ENCODE peak calls at places on chromosome 1, in six cellular contexts. I is right lobe of liver, Z is fibroblast of lung, S is coronary artery, M is stomach, P is left ventricle myocardium inferior. A is an unnamed sample.

GRCh38 chr1:165635329-165635728 is 4.3 kb downstream of the MGST3 start:
- DNase-seq in S (no peak), Z (no peak), P (no peak), I (no peak), M (no peak), A (no peak)

GRCh38 chr1:82086739-82087138 is 286.0 kb downstream of the ADGRL2 start:
- DNase-seq in Z (no peak), S (no peak), I (no peak), M (no peak), P (no peak), A (no peak)

GRCh38 chr1:200487650-200488049 is 77.8 kb upstream of the ZNF281 start:
- DNase-seq in S (no peak), M (no peak), Z (peak), I (no peak), P (no peak), A (no peak)

GRCh38 chr1:54471588-54471987 is 65.4 kb upstream of the SSBP3 start:
- DNase-seq in M (no peak), S (no peak), I (no peak), Z (no peak), P (no peak), A (no peak)

GRCh38 chr1:14760780-14761179 is 162.3 kb downstream of the KAZN start:
- DNase-seq in S (no peak), P (no peak), M (no peak), I (no peak), Z (no peak), A (no peak)

GRCh38 chr1:221510793-221511503 is 230.9 kb downstream of the DUSP10 start:
- DNase-seq in S (no peak), P (no peak), M (no peak), Z (no peak), I (no peak), A (no peak)

GRCh38 chr1:16119504-16119903 is 36.4 kb downstream of the EPHA2 start:
- DNase-seq in P (no peak), S (no peak), I (no peak), Z (no peak), M (no peak), A (no peak)

GRCh38 chr1:53899206-53899628 is 5.2 kb downstream of the DIO1 start:
- DNase-seq in P (peak), M (peak), Z (peak), S (no peak), I (peak), A (peak)

DNA sequence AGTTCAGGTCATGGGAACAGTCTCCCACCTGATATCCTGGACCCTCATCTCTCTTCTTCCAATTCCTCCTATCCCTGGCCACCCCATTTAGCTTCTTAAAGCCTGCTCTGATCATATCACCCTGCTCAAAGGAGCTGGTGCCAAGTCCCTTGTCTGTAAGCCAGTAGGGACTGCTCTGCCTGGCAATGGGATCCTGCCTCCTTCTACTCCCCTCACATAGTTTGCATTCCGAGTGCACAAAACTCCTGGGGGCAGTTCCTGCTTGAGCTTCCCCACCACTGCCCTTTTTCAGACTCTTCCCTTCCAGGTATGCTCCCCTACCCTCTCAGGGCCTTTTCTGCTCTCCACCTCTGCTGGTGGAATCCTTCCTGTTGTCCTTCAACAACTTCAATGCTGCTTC is 48.1 kb downstream of the NGF start:
- DNase-seq in P (no peak), S (no peak), M (no peak), Z (no peak), I (no peak), A (peak)
- H3K4me3 ChIP-seq in P (no peak), S (no peak), M (no peak), Z (no peak), I (no peak), A (no peak)

GRCh38 chr1:155092641-155093040 is 14.0 kb downstream of the EFNA3 start:
- DNase-seq in P (no peak), S (no peak), I (no peak), Z (no peak), M (no peak), A (no peak)

GRCh38 chr1:155093938-155094621 is 15.4 kb downstream of the EFNA3 start:
- DNase-seq in P (no peak), M (no peak), I (peak), S (no peak), Z (peak), A (peak)

GRCh38 chr1:155091071-155092051 is 12.7 kb downstream of the EFNA3 start:
- DNase-seq in M (peak), Z (peak), P (peak), I (peak), S (peak), A (peak)

GRCh38 chr1:155092131-155092530 is 13.5 kb downstream of the EFNA3 start:
- DNase-seq in P (no peak), M (no peak), I (no peak), Z (no peak), S (no peak), A (no peak)

DNA sequence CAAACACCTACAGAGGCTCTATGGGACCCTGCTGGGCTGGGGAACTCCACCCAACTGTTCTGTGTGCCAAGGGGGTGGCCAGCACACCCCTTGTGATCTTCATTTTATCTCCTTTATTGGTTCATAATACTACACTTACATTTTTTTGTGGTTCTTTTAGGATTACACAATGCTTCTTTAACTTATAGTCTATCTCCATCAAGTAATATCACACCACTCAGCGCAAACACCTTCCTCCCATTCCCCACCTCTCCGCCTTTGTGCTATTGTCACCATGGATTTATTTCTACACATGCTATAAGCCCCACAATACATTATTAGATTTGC is 15.9 kb downstream of the EFNA3 start:
- DNase-seq in Z (no peak), M (no peak), S (no peak), I (no peak), P (no peak), A (no peak)
- H3K4me3 ChIP-seq in Z (no peak), M (no peak), S (no peak), I (no peak), P (no peak), A (no peak)

GRCh38 chr1:87450136-87450535 is 121.5 kb downstream of the LMO4 start:
- DNase-seq in M (no peak), P (no peak), I (no peak), Z (no peak), S (no peak), A (no peak)
- H3K4me3 ChIP-seq in M (no peak), P (no peak), I (no peak), Z (no peak), S (no peak), A (no peak)

GRCh38 chr1:177170756-177171535 is at the start of gene BRINP2:
- DNase-seq in S (no peak), Z (peak), M (peak), P (peak), I (peak), A (no peak)

GRCh38 chr1:177164380-177165068 is at the start of gene ASTN1:
- DNase-seq in M (no peak), Z (no peak), S (no peak), I (no peak), P (no peak), A (no peak)

GRCh38 chr1:177163844-177164379 is 600 bp downstream of the ASTN1 start:
- DNase-seq in I (no peak), Z (no peak), S (no peak), P (peak), M (no peak), A (no peak)

DNA sequence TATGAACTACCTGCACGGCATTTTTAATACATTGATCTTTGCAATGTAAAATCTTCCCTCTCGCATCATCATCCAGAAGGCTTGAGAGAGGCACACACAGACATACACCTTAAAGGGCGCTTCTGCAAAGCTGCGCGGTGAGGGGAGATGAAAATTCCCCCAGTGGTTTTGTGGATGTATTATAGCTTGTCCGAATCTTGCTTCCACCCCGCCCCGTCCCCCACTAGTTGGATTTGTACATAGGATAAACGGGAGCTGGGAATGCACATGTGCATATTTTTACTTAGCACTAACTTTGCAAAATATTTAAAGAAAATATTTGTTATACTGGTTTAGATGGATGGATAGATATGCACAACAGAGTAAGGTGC is 542 bp upstream of the ASTN1 start:
- DNase-seq in S (no peak), M (no peak), P (no peak), I (no peak), Z (no peak), A (no peak)
- H3K4me3 ChIP-seq in S (peak), M (peak), P (peak), I (no peak), Z (peak), A (no peak)

GRCh38 chr1:167861664-167862381 is 52.1 kb downstream of the ADCY10 start:
- DNase-seq in I (no peak), M (no peak), P (no peak), Z (no peak), S (no peak), A (no peak)

GRCh38 chr1:167862432-167863076 is 51.4 kb downstream of the ADCY10 start:
- DNase-seq in S (no peak), P (no peak), I (no peak), M (no peak), Z (peak), A (no peak)

GRCh38 chr1:167860231-167860923 is 53.6 kb downstream of the ADCY10 start:
- DNase-seq in S (no peak), I (no peak), P (no peak), M (no peak), Z (no peak), A (no peak)

GRCh38 chr1:167854184-167854583 is 59.8 kb downstream of the ADCY10 start:
- DNase-seq in P (no peak), M (no peak), Z (no peak), I (no peak), S (no peak), A (no peak)

DNA sequence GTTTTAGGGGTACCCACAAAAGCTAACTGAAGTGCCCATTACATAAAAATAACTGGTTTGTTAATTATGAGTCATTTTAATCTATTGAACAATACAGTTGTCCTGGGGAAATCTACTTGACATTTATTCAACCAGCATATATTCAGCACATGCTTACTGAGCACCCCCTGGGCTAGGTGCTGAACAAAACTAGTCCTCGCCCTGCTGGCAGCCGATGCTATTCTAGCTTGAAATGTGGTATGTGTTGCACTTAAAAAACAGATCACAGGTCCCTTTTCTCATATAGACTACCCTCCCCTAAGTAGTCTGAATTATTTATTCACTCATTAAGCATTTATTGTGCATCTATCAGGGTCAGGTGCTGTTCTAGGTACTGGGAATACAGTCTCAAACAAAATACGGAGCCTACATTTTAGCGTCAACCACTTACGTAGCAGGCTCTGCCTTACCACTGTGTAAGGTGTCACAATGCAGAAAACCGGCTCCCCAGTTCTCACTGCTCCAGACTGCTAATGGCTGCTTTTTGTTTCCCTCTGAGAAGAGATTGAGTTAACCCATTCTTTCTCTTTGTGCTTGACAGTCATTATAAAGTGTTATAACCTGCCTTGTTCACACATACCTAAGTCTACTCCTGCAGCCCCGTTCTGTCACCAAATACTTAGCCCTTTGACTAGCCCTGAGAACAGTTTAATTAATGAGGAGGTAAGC is 57.1 kb downstream of the ADCY10 start:
- DNase-seq in S (no peak), Z (no peak), I (no peak), M (no peak), P (no peak), A (no peak)
- H3K4me3 ChIP-seq in S (no peak), Z (no peak), I (no peak), M (no peak), P (no peak), A (no peak)

GRCh38 chr1:116403506-116404136 is 30.6 kb downstream of the ATP1A1 start:
- DNase-seq in P (no peak), S (no peak), M (no peak), Z (no peak), I (no peak), A (no peak)
- H3K4me3 ChIP-seq in P (no peak), S (no peak), M (no peak), Z (no peak), I (no peak), A (no peak)

A was measured in uterus.